ENCODE peak calls at places on chromosomes 16 and 17, in seven cellular contexts. S is stimulated activated CD4-positive, alpha-beta T cell treated with anti-CD3 and anti-CD28 coated beads, TNF-alpha, amount 100 ng/mL, for 1 hour; V is iPS DF 6.9; K is body of pancreas; P is tibial artery; A is stomach; J is activated CD8-positive, alpha-beta memory T cell treated with anti-CD3 and anti-CD28 coated beads, Interleukin-2, amount 10 ng/mL, durations not matched to agents 7 days and 5 days. O is an unnamed sample.

GRCh38 chr16:57022445-57022844 is 33.1 kb downstream of the NLRC5 start:
- DNase-seq in V (no peak), K (no peak), J (no peak), S (no peak), A (no peak), P (no peak), O (no peak)

GRCh38 chr16:50668368-50669008 is 12.6 kb downstream of the SNX20 start:
- DNase-seq in S (no peak), J (no peak), P (no peak), V (no peak), A (peak), K (peak), O (no peak)

GRCh38 chr17:27818311-27819170 is 18.2 kb upstream of the NOS2 start:
- DNase-seq in S (no peak), A (no peak), K (no peak), P (no peak), J (no peak), V (no peak), O (no peak)

GRCh38 chr17:59870482-59870881 is 22.3 kb downstream of the TUBD1 start:
- DNase-seq in P (peak), V (no peak), J (no peak), S (no peak), A (no peak), K (no peak), O (no peak)

GRCh38 chr16:15636392-15636873 is 6.5 kb downstream of the MARF1 start:
- DNase-seq in A (no peak), J (peak), P (no peak), V (no peak), K (no peak), S (no peak), O (no peak)

GRCh38 chr17:43406676-43407645 is 8.2 kb downstream of the ARL4D start:
- DNase-seq in J (no peak), V (no peak), K (no peak), S (no peak), P (peak), A (no peak), O (no peak)

GRCh38 chr16:13118091-13118490 is 216.7 kb downstream of the SHISA9 start:
- DNase-seq in P (no peak), K (no peak), J (no peak), S (no peak), A (no peak), V (no peak), O (no peak)

GRCh38 chr17:28521296-28522085 is 15.3 kb downstream of the FOXN1 start:
- DNase-seq in J (no peak), P (no peak), S (no peak), V (no peak), K (no peak), A (no peak), O (no peak)

GRCh38 chr17:42179911-42180410 is 981 bp downstream of the KCNH4 start:
- DNase-seq in K (peak), A (peak), S (no peak), V (no peak), P (no peak), J (no peak), O (peak)

O was measured in astrocyte of the spinal cord.